ENCODE peak calls at places on chromosomes 16 and 17, in nine cellular contexts. F is colonic mucosa; K is uterus; G is CD8-positive, alpha-beta T cell; Y is lung; O is pancreas; X is spleen; P is H9; T is A549. E is an unnamed sample.

GRCh38 chr17:41895617-41896016 is 23.1 kb downstream of the ACLY start:
- DNase-seq in Y (no peak), O (peak), P (no peak), F (no peak), T (no peak), X (no peak), G (no peak), K (peak), E (no peak)

GRCh38 chr16:17347624-17348023 is 123.1 kb downstream of the XYLT1 start:
- DNase-seq in G (no peak), K (no peak), Y (no peak), P (no peak), X (peak), F (no peak), T (no peak), O (no peak), E (no peak)

GRCh38 chr16:75257886-75258806 is 6.7 kb upstream of the BCAR1 start:
- DNase-seq in O (no peak), Y (no peak), F (no peak), K (no peak), T (no peak), P (no peak), X (no peak), G (no peak), E (no peak)

GRCh38 chr16:71626858-71627213 is 852 bp downstream of the MARVELD3 start:
- DNase-seq in K (no peak), X (peak), Y (peak), T (no peak), O (peak), F (peak), P (peak), G (no peak), E (no peak)

GRCh38 chr17:49156256-49156655 is 23.7 kb downstream of the B4GALNT2 start:
- DNase-seq in T (no peak), X (no peak), F (no peak), P (no peak), K (no peak), O (no peak), Y (no peak), G (no peak), E (no peak)

GRCh38 chr17:5585814-5586558 is 1.7 kb upstream of the NLRP1 start:
- DNase-seq in F (no peak), G (no peak), X (no peak), O (no peak), T (no peak), P (no peak), Y (no peak), K (no peak), E (no peak)

GRCh38 chr17:49287481-49287880 is 56.9 kb upstream of the PHOSPHO1 start:
- DNase-seq in X (no peak), G (no peak), K (no peak), F (no peak), Y (no peak), O (no peak), P (no peak), T (no peak), E (no peak)

GRCh38 chr17:17191346-17191792 is 14.8 kb downstream of the PLD6 start:
- DNase-seq in G (no peak), X (no peak), T (no peak), O (no peak), K (peak), Y (no peak), F (no peak), P (no peak), E (no peak)

GRCh38 chr16:80971814-80972213 is 34.9 kb downstream of the CMC2 start:
- DNase-seq in T (no peak), F (no peak), X (no peak), P (no peak), G (no peak), O (no peak), K (no peak), Y (no peak), E (no peak)

GRCh38 chr17:62627219-62627903 is at the start of gene MRC2:
- DNase-seq in F (peak), T (peak), P (peak), Y (peak), K (peak), G (no peak), O (no peak), X (no peak), E (no peak)

GRCh38 chr17:17114592-17115225 is 72.5 kb downstream of the MPRIP start:
- DNase-seq in Y (no peak), T (no peak), O (no peak), K (no peak), G (no peak), F (no peak), P (no peak), X (no peak), E (no peak)

GRCh38 chr17:79217473-79218135 is 143.0 kb downstream of the ENGASE start:
- DNase-seq in T (no peak), X (no peak), G (no peak), F (no peak), Y (no peak), K (no peak), P (no peak), O (no peak), E (no peak)

GRCh38 chr17:82006468-82007227 is 16.0 kb downstream of the CENPX start:
- DNase-seq in P (no peak), O (no peak), K (peak), F (no peak), T (no peak), X (no peak), G (no peak), Y (no peak), E (no peak)

GRCh38 chr17:47726796-47727703 is 6.0 kb upstream of the TBX21 start:
- DNase-seq in G (no peak), P (no peak), F (no peak), Y (no peak), X (peak), T (no peak), O (no peak), K (no peak), E (no peak)

GRCh38 chr17:6075050-6075449 is 4.9 kb downstream of the WSCD1 start:
- DNase-seq in F (no peak), X (no peak), O (no peak), T (no peak), P (no peak), Y (no peak), K (no peak), G (no peak), E (no peak)

GRCh38 chr17:65430209-65430833 is 131.1 kb downstream of the AXIN2 start:
- DNase-seq in Y (no peak), O (no peak), T (no peak), P (no peak), F (no peak), K (no peak), G (no peak), X (no peak), E (no peak)

GRCh38 chr16:85752511-85753420 is 1.9 kb upstream of the C16orf74 start:
- DNase-seq in Y (no peak), P (peak), K (peak), F (no peak), T (no peak), X (no peak), G (no peak), O (peak), E (no peak)

GRCh38 chr17:43367588-43368242 is 31.1 kb upstream of the ARL4D start:
- DNase-seq in O (no peak), P (peak), K (no peak), F (no peak), Y (no peak), T (peak), G (no peak), X (no peak), E (no peak)

GRCh38 chr17:14060706-14061105 is 8.6 kb upstream of the COX10 start:
- DNase-seq in T (no peak), Y (no peak), F (no peak), P (no peak), X (no peak), G (no peak), O (no peak), K (no peak), E (no peak)
- H3K27ac ChIP-seq in T (no peak), Y (no peak), F (no peak), P (no peak), X (no peak), G (no peak), O (no peak), K (no peak), E (no peak)

GRCh38 chr17:40323731-40324650 is 15.0 kb downstream of the RARA start:
- DNase-seq in G (peak), K (no peak), T (no peak), O (no peak), X (peak), F (peak), Y (peak), P (no peak), E (no peak)
- H3K27ac ChIP-seq in G (peak), K (peak), T (peak), O (no peak), X (peak), F (peak), Y (peak), P (no peak), E (peak)

DNA sequence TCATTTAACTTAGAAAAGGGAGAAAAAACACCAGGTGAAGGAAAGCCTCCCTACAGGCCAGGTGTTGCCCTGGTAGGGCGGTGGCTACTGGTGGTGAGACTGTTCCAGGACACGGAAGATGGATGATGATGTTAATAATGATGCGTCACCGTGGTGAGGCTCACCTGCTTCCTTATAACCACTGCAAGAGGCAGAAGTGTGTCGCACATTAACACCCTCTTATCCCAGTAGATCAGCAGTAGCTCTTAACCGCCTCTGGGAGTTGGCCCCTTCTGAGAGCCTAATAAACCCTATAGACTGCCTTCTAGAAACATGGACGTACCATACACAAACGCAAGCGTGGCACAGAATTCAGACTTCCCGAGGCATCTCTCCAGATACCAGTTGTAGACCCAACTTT is 7.8 kb downstream of the BFAR start:
- DNase-seq in O (no peak), G (no peak), F (peak), T (no peak), P (no peak), X (no peak), Y (no peak), K (no peak), E (no peak)
- H3K27ac ChIP-seq in O (no peak), G (no peak), F (peak), T (no peak), P (no peak), X (no peak), Y (no peak), K (no peak), E (no peak)

GRCh38 chr17:56424005-56424404 is 169.5 kb upstream of the NOG start:
- DNase-seq in F (no peak), K (no peak), O (no peak), X (no peak), G (no peak), Y (no peak), P (no peak), T (no peak), E (no peak)
- H3K27ac ChIP-seq in F (no peak), K (no peak), O (no peak), X (no peak), G (no peak), Y (no peak), P (no peak), T (no peak), E (no peak)

GRCh38 chr17:44782349-44782850 is 23.6 kb downstream of the ADAM11 start:
- DNase-seq in O (no peak), K (no peak), Y (no peak), F (no peak), X (peak), G (no peak), T (no peak), P (peak), E (no peak)
- H3K27ac ChIP-seq in O (no peak), K (peak), Y (peak), F (no peak), X (no peak), G (no peak), T (no peak), P (no peak), E (no peak)

GRCh38 chr16:5845046-5845445 is 747.5 kb upstream of the EEF2KMT start:
- DNase-seq in P (no peak), G (no peak), Y (no peak), K (no peak), O (no peak), T (no peak), X (no peak), F (no peak), E (no peak)
- H3K27ac ChIP-seq in P (no peak), G (no peak), Y (no peak), K (no peak), O (no peak), T (no peak), X (no peak), F (no peak), E (no peak)

GRCh38 chr17:32719702-32720101 is 157.2 kb downstream of the MYO1D start:
- DNase-seq in P (no peak), K (no peak), Y (no peak), O (no peak), G (no peak), X (no peak), F (no peak), T (no peak), E (no peak)
- H3K27ac ChIP-seq in P (no peak), K (no peak), Y (no peak), O (no peak), G (no peak), X (no peak), F (no peak), T (no peak), E (no peak)

GRCh38 chr16:11676799-11677198 is 8.5 kb downstream of the SNN start:
- DNase-seq in G (no peak), X (no peak), F (no peak), Y (no peak), T (no peak), P (no peak), K (no peak), O (no peak), E (no peak)

GRCh38 chr16:11677451-11677951 is 9.2 kb downstream of the SNN start:
- DNase-seq in G (no peak), F (no peak), T (no peak), O (no peak), X (no peak), P (no peak), K (no peak), Y (no peak), E (no peak)

GRCh38 chr16:11679250-11679649 is 11.0 kb downstream of the SNN start:
- DNase-seq in X (no peak), K (no peak), G (no peak), O (no peak), F (no peak), T (no peak), P (no peak), Y (no peak), E (no peak)

GRCh38 chr16:11679941-11680911 is 12.0 kb downstream of the SNN start:
- DNase-seq in O (no peak), K (no peak), X (no peak), Y (no peak), T (no peak), F (no peak), G (no peak), P (no peak), E (no peak)

DNA sequence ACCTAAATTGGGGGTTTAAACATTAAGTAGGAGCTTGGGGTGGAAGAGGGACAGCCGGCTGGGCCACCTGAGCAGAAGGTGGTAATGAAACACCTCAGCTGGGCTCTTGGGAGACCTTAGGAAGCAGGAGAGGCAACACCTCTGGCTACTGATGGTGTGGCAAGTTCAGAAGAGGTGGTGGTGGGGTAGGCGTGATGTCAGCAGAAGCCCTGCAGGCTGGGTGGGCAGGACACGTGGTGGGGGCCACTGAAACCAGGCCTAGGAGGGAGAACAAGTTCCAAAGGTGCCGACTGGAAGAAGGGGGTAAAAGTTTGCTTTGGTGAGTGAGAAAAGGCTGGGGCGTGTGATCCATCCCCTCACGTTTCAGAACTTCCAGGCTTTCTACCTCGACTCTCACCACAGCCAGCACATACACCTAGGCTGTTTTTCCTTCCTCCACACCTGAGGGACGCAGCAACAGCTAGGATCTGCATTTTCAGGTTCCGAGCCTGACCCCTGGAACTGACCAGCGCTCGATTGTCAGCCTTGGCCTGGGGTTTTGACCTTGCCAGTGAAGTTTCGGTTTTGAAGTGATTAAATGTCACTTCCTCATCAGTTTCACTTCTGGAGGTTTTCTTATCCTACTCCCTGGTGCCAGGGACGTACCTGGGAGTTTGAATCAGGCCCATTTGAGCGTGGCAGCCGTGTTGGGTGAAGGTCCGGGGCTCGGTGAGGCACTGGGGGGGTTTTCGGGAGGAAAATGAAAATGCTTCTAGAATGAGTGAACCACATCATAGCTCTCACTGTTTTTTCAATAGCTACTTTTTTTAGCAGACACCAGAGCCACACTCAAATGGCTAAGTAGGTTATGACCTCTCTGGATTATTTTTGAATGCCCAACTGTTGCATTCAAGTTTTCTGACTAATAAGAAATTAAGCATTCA is 10.0 kb downstream of the SNN start:
- DNase-seq in F (no peak), Y (no peak), G (no peak), X (no peak), O (no peak), K (no peak), T (no peak), P (no peak), E (no peak)
- H3K27ac ChIP-seq in F (no peak), Y (peak), G (no peak), X (peak), O (no peak), K (peak), T (peak), P (no peak), E (peak)